ENCODE peak calls at places on chromosomes 2 and 18, in five cellular contexts. J, M, G, N and Y are unnamed samples.

GRCh38 chr2:148201075-148202004 is 180.4 kb downstream of the MBD5 start:
- DNase-seq in M (no peak), G (peak), N (peak), J (peak), Y (no peak)

GRCh38 chr18:9561774-9562173 is 52.6 kb downstream of the PPP4R1 start:
- DNase-seq in N (no peak), M (no peak), G (no peak), J (no peak), Y (no peak)

GRCh38 chr2:118992740-118993391 is 50.9 kb downstream of the MARCO start:
- DNase-seq in G (no peak), J (no peak), N (peak), M (no peak), Y (no peak)

GRCh38 chr2:25528173-25528572 is 145.2 kb downstream of the DTNB start:
- DNase-seq in G (no peak), N (peak), J (no peak), M (peak), Y (no peak)

GRCh38 chr2:49129034-49129433 is 25.3 kb downstream of the FSHR start:
- DNase-seq in J (no peak), M (no peak), G (no peak), N (no peak), Y (no peak)

GRCh38 chr2:231800493-231801091 is 14.3 kb downstream of the COPS7B start:
- DNase-seq in M (no peak), N (peak), J (peak), G (no peak), Y (no peak)

GRCh38 chr18:10432781-10433180 is 21.7 kb upstream of the APCDD1 start:
- DNase-seq in G (no peak), J (no peak), N (peak), M (no peak), Y (no peak)

GRCh38 chr2:179195146-179195545 is 69.5 kb downstream of the SESTD1 start:
- DNase-seq in G (no peak), J (no peak), N (no peak), M (no peak), Y (no peak)

GRCh38 chr2:99350194-99350593 is 13.0 kb downstream of the EIF5B start:
- DNase-seq in G (no peak), M (no peak), J (no peak), N (no peak), Y (no peak)

GRCh38 chr2:231530099-231531085 is at the start of gene NMUR1:
- DNase-seq in G (peak), J (peak), M (no peak), N (no peak), Y (no peak)

GRCh38 chr2:88590998-88591613 is 36.2 kb downstream of the EIF2AK3 start:
- DNase-seq in M (peak), J (peak), N (peak), G (no peak), Y (peak)

GRCh38 chr2:146633159-146633558 is 1211.7 kb upstream of the ACVR2A start:
- DNase-seq in M (no peak), J (no peak), N (no peak), G (no peak), Y (no peak)

GRCh38 chr2:226001716-226002115 is 602.2 kb downstream of the NYAP2 start:
- DNase-seq in G (no peak), N (no peak), J (no peak), M (peak), Y (no peak)

GRCh38 chr18:37107748-37108522 is 279.0 kb downstream of the KIAA1328 start:
- DNase-seq in M (no peak), G (no peak), N (no peak), J (no peak), Y (no peak)

GRCh38 chr2:58512878-58513277 is 271.8 kb upstream of the FANCL start:
- DNase-seq in G (no peak), N (no peak), M (no peak), J (no peak), Y (no peak)

GRCh38 chr2:176068037-176068832 is 15.5 kb downstream of the EVX2 start:
- DNase-seq in M (no peak), G (no peak), J (peak), N (no peak), Y (no peak)

GRCh38 chr2:95346236-95346737 is 49.1 kb downstream of the KCNIP3 start:
- DNase-seq in N (peak), G (peak), M (no peak), J (peak), Y (no peak)

GRCh38 chr2:96205888-96206287 is 2.7 kb downstream of the STARD7 start:
- DNase-seq in N (peak), M (peak), J (no peak), G (no peak), Y (no peak)

GRCh38 chr2:236871500-236872001 is 214.1 kb upstream of the COPS8 start:
- DNase-seq in J (no peak), N (peak), G (no peak), M (peak), Y (no peak)

GRCh38 chr2:156339110-156339847 is 6.8 kb upstream of the NR4A2 start:
- DNase-seq in M (no peak), J (no peak), G (no peak), N (peak), Y (no peak)

GRCh38 chr2:147460140-147460539 is 384.7 kb upstream of the ACVR2A start:
- DNase-seq in N (peak), G (no peak), J (no peak), M (peak), Y (no peak)

GRCh38 chr2:43802135-43802534 is 28.3 kb downstream of the DYNC2LI1 start:
- DNase-seq in J (no peak), G (no peak), M (no peak), N (no peak), Y (no peak)

GRCh38 chr2:148944536-148944935 is 69.5 kb downstream of the KIF5C start:
- DNase-seq in J (no peak), G (no peak), N (no peak), M (no peak), Y (no peak)

GRCh38 chr2:238974510-238975166 is 126.8 kb downstream of the TWIST2 start:
- DNase-seq in J (peak), G (no peak), M (peak), N (peak), Y (no peak)

GRCh38 chr2:232204457-232204931 is 174.1 kb upstream of the ALPP start:
- DNase-seq in J (no peak), G (no peak), N (no peak), M (peak), Y (no peak)

GRCh38 chr2:233447506-233448219 is 93.4 kb downstream of the DGKD start:
- DNase-seq in M (no peak), N (no peak), J (no peak), G (peak), Y (no peak)

GRCh38 chr2:219832904-219833303 is 205.5 kb downstream of the SLC4A3 start:
- DNase-seq in M (no peak), N (no peak), G (no peak), J (no peak), Y (no peak)

GRCh38 chr2:182186132-182186735 is 200.6 kb downstream of the PPP1R1C start:
- DNase-seq in G (no peak), M (no peak), J (no peak), N (peak), Y (no peak)

GRCh38 chr2:204108874-204109295 is 172.3 kb downstream of the ICOS start:
- DNase-seq in J (no peak), N (no peak), G (no peak), M (no peak), Y (no peak)

GRCh38 chr18:68757121-68757520 is 40.8 kb upstream of the CCDC102B start:
- DNase-seq in G (no peak), J (no peak), N (no peak), M (no peak), Y (no peak)

GRCh38 chr2:85988914-85989270 is 100.1 kb upstream of the ST3GAL5 start:
- DNase-seq in G (no peak), N (no peak), J (peak), M (no peak), Y (no peak)

DNA sequence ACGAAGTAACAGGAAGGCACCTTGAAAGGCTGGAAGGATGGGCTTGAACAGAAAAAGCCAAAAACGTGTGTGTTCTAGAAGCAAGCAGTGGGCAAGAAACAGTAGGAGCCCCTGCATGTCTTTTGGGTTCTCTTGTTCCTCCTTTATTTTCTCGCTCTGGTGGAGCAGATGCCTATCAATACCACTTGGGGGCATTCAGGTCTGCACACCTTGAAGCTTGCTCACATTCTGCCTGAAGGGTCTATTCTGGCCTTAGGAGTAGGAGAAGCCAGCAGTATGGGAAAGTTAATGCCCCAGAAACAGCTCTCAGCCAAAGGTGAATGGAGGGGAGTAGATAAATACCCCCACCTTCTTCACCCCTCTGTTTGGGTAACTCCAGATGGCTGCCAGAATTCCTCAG is 204.5 kb downstream of the TXNL1 start:
- DNase-seq in J (peak), M (no peak), G (no peak), N (no peak), Y (no peak)
- TF ChIP-seq CTCF in J (peak), M (no peak), G (no peak), N (no peak), Y (no peak)

GRCh38 chr18:45241982-45242565 is 373.2 kb upstream of the SLC14A2 start:
- DNase-seq in M (no peak), G (no peak), N (no peak), J (no peak), Y (no peak)
- TF ChIP-seq CTCF in M (no peak), G (no peak), N (no peak), J (no peak), Y (no peak)

GRCh38 chr2:78994789-78995188 is 30.7 kb upstream of the REG3G start:
- DNase-seq in J (no peak), N (no peak), G (no peak), M (no peak), Y (no peak)

GRCh38 chr2:79000008-79000576 is 25.4 kb upstream of the REG3G start:
- DNase-seq in J (no peak), G (no peak), M (no peak), N (no peak), Y (no peak)

GRCh38 chr2:79001285-79001684 is 24.2 kb upstream of the REG3G start:
- DNase-seq in G (no peak), M (no peak), J (no peak), N (no peak), Y (no peak)

GRCh38 chr2:78993518-78994148 is 31.9 kb upstream of the REG3G start:
- DNase-seq in M (no peak), J (no peak), G (no peak), N (no peak), Y (no peak)

DNA sequence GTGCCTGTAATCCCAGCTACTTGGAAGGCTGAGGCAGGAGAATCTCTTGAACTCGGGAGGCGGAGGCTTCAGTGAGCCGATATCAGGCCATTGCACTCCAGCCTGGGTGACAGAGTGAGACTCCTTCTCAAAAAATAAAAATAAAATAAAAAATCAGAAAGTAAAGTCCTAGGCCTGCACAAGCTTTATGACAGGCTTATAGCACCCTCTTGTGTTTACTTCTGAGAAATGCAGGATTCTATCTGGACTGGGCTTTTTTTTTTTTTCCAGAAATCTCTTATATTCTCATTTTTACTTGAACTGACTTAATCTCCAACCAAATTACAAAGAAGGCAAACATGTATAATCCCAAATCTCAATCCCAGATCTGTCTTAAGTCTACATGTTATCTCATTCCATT is 26.1 kb upstream of the REG3G start:
- DNase-seq in J (no peak), G (no peak), M (no peak), N (peak), Y (no peak)
- TF ChIP-seq CTCF in J (peak), G (no peak), M (peak), N (no peak), Y (peak)

GRCh38 chr2:240518981-240519380 is 38.8 kb downstream of the ANKMY1 start:
- DNase-seq in M (no peak), G (no peak), N (no peak), J (no peak), Y (no peak)

GRCh38 chr2:240519396-240520142 is 38.2 kb downstream of the ANKMY1 start:
- DNase-seq in M (peak), G (no peak), N (no peak), J (no peak), Y (no peak)

GRCh38 chr2:240520974-240521350 is 36.8 kb downstream of the ANKMY1 start:
- DNase-seq in M (no peak), N (no peak), J (no peak), G (no peak), Y (no peak)

GRCh38 chr2:240522406-240522805 is 35.4 kb downstream of the ANKMY1 start:
- DNase-seq in J (no peak), G (no peak), N (no peak), M (no peak), Y (no peak)

DNA sequence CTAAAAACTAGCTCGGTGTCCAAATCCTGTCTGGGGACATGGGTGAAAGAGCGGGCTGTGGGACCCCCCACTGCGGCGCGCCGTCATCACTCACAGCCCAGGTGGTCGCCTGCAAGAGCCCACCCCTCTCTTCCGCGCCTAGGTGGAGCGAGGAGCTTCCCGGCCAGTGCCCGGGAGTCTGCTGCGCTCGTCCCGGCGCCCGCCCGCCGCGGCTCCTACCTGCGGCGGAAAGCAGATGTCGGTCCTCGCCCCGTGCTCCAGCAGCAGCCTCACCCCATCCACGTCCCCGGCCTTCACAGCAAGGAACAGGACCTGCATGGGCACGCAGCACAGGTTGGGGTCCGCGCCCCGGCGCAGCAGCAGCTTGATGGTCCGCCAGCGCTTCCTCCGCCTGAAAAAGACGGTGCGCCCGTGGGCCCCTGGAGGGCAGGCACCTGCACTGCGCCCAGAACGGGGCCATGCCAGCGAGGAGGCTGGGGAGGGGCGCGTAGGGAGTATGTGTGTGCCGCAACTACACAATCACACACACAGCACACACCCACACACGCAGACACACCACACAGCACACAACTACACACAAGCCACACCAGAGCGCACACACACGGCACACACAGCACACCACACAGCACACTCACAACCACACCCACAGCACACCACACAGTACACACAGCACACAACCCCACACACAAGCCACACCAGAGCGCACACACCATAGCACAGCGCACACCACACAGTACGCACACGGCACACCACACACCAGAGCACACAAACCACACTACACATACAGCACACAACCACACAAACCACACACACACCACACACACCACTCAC is 37.4 kb downstream of the ANKMY1 start:
- DNase-seq in G (no peak), N (no peak), J (peak), M (no peak), Y (no peak)
- TF ChIP-seq CTCF in G (no peak), N (no peak), J (peak), M (no peak), Y (no peak)

GRCh38 chr2:1787799-1788477 is 43.6 kb upstream of the PXDN start:
- DNase-seq in M (no peak), G (no peak), N (no peak), J (no peak), Y (no peak)
- TF ChIP-seq CTCF in M (no peak), G (no peak), N (no peak), J (no peak), Y (no peak)

GRCh38 chr2:65062843-65063242 is 6.6 kb downstream of the CEP68 start:
- DNase-seq in N (no peak), J (no peak), G (no peak), M (no peak), Y (no peak)

GRCh38 chr2:65061146-65061909 is 5.1 kb downstream of the CEP68 start:
- DNase-seq in N (no peak), M (no peak), G (no peak), J (no peak), Y (no peak)

GRCh38 chr2:65061910-65062339 is 5.7 kb downstream of the CEP68 start:
- DNase-seq in N (no peak), J (no peak), G (no peak), M (no peak), Y (no peak)

GRCh38 chr2:65064728-65065552 is 8.7 kb downstream of the CEP68 start:
- DNase-seq in J (no peak), M (peak), N (peak), G (no peak), Y (peak)

GRCh38 chr2:65063426-65063825 is 7.2 kb downstream of the CEP68 start:
- DNase-seq in N (no peak), J (no peak), G (no peak), M (no peak), Y (no peak)
- TF ChIP-seq CTCF in N (no peak), J (no peak), G (no peak), M (no peak), Y (no peak)

GRCh38 chr2:46962751-46963150 is 47.1 kb upstream of the MCFD2 start:
- DNase-seq in N (no peak), G (no peak), M (no peak), J (no peak), Y (no peak)

GRCh38 chr2:46963210-46963609 is 47.6 kb upstream of the MCFD2 start:
- DNase-seq in J (no peak), M (no peak), N (no peak), G (no peak), Y (no peak)

GRCh38 chr2:46958431-46959017 is 42.9 kb upstream of the MCFD2 start:
- DNase-seq in N (no peak), J (no peak), G (no peak), M (no peak), Y (no peak)

GRCh38 chr2:46963961-46964673 is 48.5 kb upstream of the MCFD2 start:
- DNase-seq in N (peak), J (no peak), G (no peak), M (peak), Y (no peak)

DNA sequence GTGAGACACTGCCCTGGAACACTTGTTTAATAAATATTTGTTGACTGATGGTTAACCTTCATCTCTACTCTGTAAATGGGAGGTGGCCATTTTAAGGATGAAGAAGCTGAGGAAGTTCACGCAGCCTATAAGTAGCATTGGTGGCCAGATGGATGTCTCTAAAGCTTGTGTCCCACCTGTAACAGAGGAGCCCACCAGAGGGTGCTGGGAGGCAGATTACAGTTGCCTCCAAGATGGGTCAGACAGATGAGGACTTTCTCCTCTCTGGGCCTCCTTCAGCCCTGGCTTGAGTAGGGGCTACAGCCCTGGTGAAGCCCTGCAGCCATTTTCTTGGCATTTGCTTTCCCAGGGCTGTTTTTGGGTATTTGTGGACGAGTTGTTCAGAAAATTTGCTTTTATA is 45.0 kb upstream of the MCFD2 start:
- DNase-seq in N (no peak), M (no peak), G (no peak), J (no peak), Y (no peak)
- TF ChIP-seq CTCF in N (no peak), M (no peak), G (no peak), J (no peak), Y (no peak)

GRCh38 chr18:33749831-33750230 is 171.8 kb downstream of the ASXL3 start:
- DNase-seq in G (no peak), M (no peak), N (no peak), J (no peak), Y (no peak)

GRCh38 chr18:33745396-33745795 is 167.4 kb downstream of the ASXL3 start:
- DNase-seq in G (no peak), J (no peak), N (no peak), M (no peak), Y (no peak)

GRCh38 chr18:33746261-33746660 is 168.2 kb downstream of the ASXL3 start:
- DNase-seq in N (no peak), G (no peak), J (no peak), M (no peak), Y (no peak)

DNA sequence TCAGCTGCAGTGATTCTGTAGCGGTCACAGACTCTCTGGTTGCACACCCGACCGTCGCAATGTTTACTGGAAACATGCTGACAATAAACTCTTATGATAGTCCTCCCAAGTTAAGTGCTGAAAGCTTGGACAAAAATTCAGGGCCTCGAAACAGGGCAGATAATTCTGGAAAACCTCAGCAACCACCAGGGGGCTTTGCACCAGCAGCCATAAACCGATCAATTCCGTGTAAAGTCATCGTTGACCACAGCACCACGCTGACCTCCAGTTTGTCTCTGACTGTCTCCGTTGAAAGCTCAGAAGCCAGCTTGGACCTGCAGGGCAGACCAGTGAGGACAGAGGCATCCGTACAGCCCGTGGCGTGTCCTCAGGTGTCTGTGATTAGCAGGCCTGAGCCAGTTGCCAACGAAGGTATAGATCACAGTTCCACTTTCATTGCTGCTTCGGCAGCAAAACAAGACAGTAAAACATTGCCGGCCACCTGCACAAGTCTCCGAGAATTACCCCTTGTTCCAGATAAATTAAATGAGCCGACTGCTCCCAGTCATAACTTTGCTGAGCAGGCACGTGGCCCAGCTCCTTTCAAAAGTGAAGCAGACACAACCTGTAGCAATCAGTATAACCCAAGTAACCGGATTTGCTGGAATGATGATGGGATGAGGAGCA is 166.1 kb downstream of the ASXL3 start:
- DNase-seq in M (no peak), N (no peak), J (no peak), G (no peak), Y (no peak)
- TF ChIP-seq CTCF in M (peak), N (no peak), J (peak), G (no peak), Y (no peak)

GRCh38 chr18:63844254-63844653 is 43.3 kb upstream of the SERPINB2 start:
- DNase-seq in M (peak), J (no peak), G (no peak), N (peak), Y (no peak)
- TF ChIP-seq CTCF in M (peak), J (peak), G (no peak), N (peak), Y (peak)